ENCODE peak calls at places on chromosome 12, in seven cellular contexts. One of them, this sample, is unnamed. For H3K36me3, the result is how much of the 10 kb centered on the place peaks cover.

GRCh38 chr12:1670244-1670814 is 20.5 kb upstream of the ADIPOR2 start:
- DNase-seq in heart left ventricle: no peak
- DNase-seq in HCT116: no peak
- DNase-seq in adrenal gland: no peak
- DNase-seq in uterus: no peak
- DNase-seq in IMR-90: no peak
- DNase-seq in body of pancreas: no peak
- DNase-seq in this sample: no peak

GRCh38 chr12:102948941-102949352 is 8.5 kb upstream of the ASCL1 start:
- DNase-seq in adrenal gland: peak
- DNase-seq in uterus: no peak
- DNase-seq in IMR-90: peak
- DNase-seq in HCT116: peak
- DNase-seq in body of pancreas: peak
- DNase-seq in heart left ventricle: peak
- DNase-seq in this sample: no peak

GRCh38 chr12:115400011-115400410 is 716.0 kb upstream of the TBX3 start:
- DNase-seq in IMR-90: no peak
- DNase-seq in body of pancreas: no peak
- DNase-seq in uterus: no peak
- DNase-seq in HCT116: no peak
- DNase-seq in heart left ventricle: no peak
- DNase-seq in adrenal gland: no peak
- DNase-seq in this sample: no peak

GRCh38 chr12:60501124-60501729 is 905.4 kb downstream of the SLC16A7 start:
- DNase-seq in uterus: no peak
- DNase-seq in IMR-90: no peak
- DNase-seq in adrenal gland: no peak
- DNase-seq in body of pancreas: no peak
- DNase-seq in HCT116: no peak
- DNase-seq in heart left ventricle: no peak
- DNase-seq in this sample: no peak

GRCh38 chr12:10268037-10268436 is 39.6 kb upstream of the KLRD1 start:
- DNase-seq in body of pancreas: no peak
- DNase-seq in IMR-90: no peak
- DNase-seq in heart left ventricle: no peak
- DNase-seq in HCT116: no peak
- DNase-seq in uterus: no peak
- DNase-seq in adrenal gland: no peak
- DNase-seq in this sample: no peak

GRCh38 chr12:2212971-2213869 is 160.4 kb downstream of the CACNA1C start:
- DNase-seq in body of pancreas: no peak
- DNase-seq in uterus: peak
- DNase-seq in IMR-90: no peak
- DNase-seq in heart left ventricle: peak
- DNase-seq in HCT116: no peak
- DNase-seq in adrenal gland: no peak
- DNase-seq in this sample: no peak

GRCh38 chr12:130286741-130287140 is 50.9 kb upstream of the PIWIL1 start:
- DNase-seq in HCT116: no peak
- DNase-seq in IMR-90: no peak
- DNase-seq in uterus: no peak
- DNase-seq in adrenal gland: no peak
- DNase-seq in heart left ventricle: no peak
- DNase-seq in body of pancreas: no peak
- DNase-seq in this sample: no peak

GRCh38 chr12:1391722-1392121 is 202.7 kb downstream of the FBXL14 start:
- DNase-seq in HCT116: peak
- DNase-seq in adrenal gland: no peak
- DNase-seq in heart left ventricle: no peak
- DNase-seq in uterus: no peak
- DNase-seq in body of pancreas: no peak
- DNase-seq in IMR-90: no peak
- DNase-seq in this sample: no peak

GRCh38 chr12:113214938-113215400 is 6.3 kb upstream of the TPCN1 start:
- DNase-seq in HCT116: peak
- DNase-seq in heart left ventricle: peak
- DNase-seq in uterus: peak
- DNase-seq in adrenal gland: peak
- DNase-seq in body of pancreas: no peak
- DNase-seq in IMR-90: peak
- DNase-seq in this sample: no peak

GRCh38 chr12:50111693-50112455 is at the start of gene COX14:
- DNase-seq in adrenal gland: peak
- DNase-seq in heart left ventricle: peak
- DNase-seq in body of pancreas: peak
- DNase-seq in IMR-90: peak
- DNase-seq in HCT116: peak
- DNase-seq in uterus: peak
- DNase-seq in this sample: peak

GRCh38 chr12:3304436-3305135 is 186.4 kb upstream of the PRMT8 start:
- DNase-seq in uterus: no peak
- DNase-seq in adrenal gland: no peak
- DNase-seq in body of pancreas: no peak
- DNase-seq in HCT116: peak
- DNase-seq in IMR-90: peak
- DNase-seq in heart left ventricle: no peak
- DNase-seq in this sample: no peak

GRCh38 chr12:14716848-14717444 is 20.5 kb upstream of the GUCY2C start:
- DNase-seq in body of pancreas: peak
- DNase-seq in adrenal gland: peak
- DNase-seq in IMR-90: peak
- DNase-seq in uterus: no peak
- DNase-seq in HCT116: peak
- DNase-seq in heart left ventricle: no peak
- DNase-seq in this sample: no peak

GRCh38 chr12:70796989-70797388 is 123.5 kb downstream of the PTPRR start:
- DNase-seq in heart left ventricle: no peak
- DNase-seq in adrenal gland: no peak
- DNase-seq in uterus: no peak
- DNase-seq in HCT116: no peak
- DNase-seq in IMR-90: no peak
- DNase-seq in body of pancreas: no peak
- DNase-seq in this sample: no peak

GRCh38 chr12:63876980-63877379 is 32.5 kb downstream of the SRGAP1 start:
- DNase-seq in IMR-90: no peak
- DNase-seq in HCT116: no peak
- DNase-seq in uterus: no peak
- DNase-seq in body of pancreas: no peak
- DNase-seq in adrenal gland: no peak
- DNase-seq in heart left ventricle: no peak
- DNase-seq in this sample: no peak

GRCh38 chr12:127035011-127035879 is 1231.7 kb upstream of the TMEM132C start:
- DNase-seq in adrenal gland: no peak
- DNase-seq in HCT116: no peak
- DNase-seq in IMR-90: no peak
- DNase-seq in heart left ventricle: no peak
- DNase-seq in body of pancreas: no peak
- DNase-seq in uterus: no peak
- DNase-seq in this sample: no peak

GRCh38 chr12:106387847-106388246 is 30.3 kb downstream of the POLR3B start:
- DNase-seq in body of pancreas: no peak
- DNase-seq in adrenal gland: no peak
- DNase-seq in heart left ventricle: no peak
- DNase-seq in uterus: no peak
- DNase-seq in IMR-90: no peak
- DNase-seq in HCT116: no peak
- DNase-seq in this sample: no peak

GRCh38 chr12:27279836-27280235 is 35.8 kb downstream of the STK38L start:
- DNase-seq in adrenal gland: no peak
- DNase-seq in uterus: no peak
- DNase-seq in HCT116: no peak
- DNase-seq in IMR-90: no peak
- DNase-seq in heart left ventricle: no peak
- DNase-seq in body of pancreas: no peak
- DNase-seq in this sample: no peak

GRCh38 chr12:6224550-6224949 is 24.4 kb downstream of the CD9 start:
- DNase-seq in adrenal gland: peak
- DNase-seq in HCT116: no peak
- DNase-seq in uterus: peak
- DNase-seq in heart left ventricle: no peak
- DNase-seq in body of pancreas: no peak
- DNase-seq in IMR-90: no peak
- DNase-seq in this sample: no peak

GRCh38 chr12:52356762-52357580 is 10.3 kb downstream of the KRT85 start:
- DNase-seq in heart left ventricle: no peak
- DNase-seq in HCT116: no peak
- DNase-seq in IMR-90: no peak
- DNase-seq in uterus: no peak
- DNase-seq in adrenal gland: no peak
- DNase-seq in body of pancreas: no peak
- DNase-seq in this sample: peak

GRCh38 chr12:32532415-32532814 is 133.1 kb downstream of the FGD4 start:
- DNase-seq in HCT116: no peak
- DNase-seq in body of pancreas: no peak
- DNase-seq in uterus: no peak
- DNase-seq in IMR-90: no peak
- DNase-seq in heart left ventricle: no peak
- DNase-seq in adrenal gland: no peak
- DNase-seq in this sample: no peak

GRCh38 chr12:124550123-124551089 is 17.0 kb downstream of the NCOR2 start:
- DNase-seq in uterus: no peak
- DNase-seq in IMR-90: no peak
- DNase-seq in heart left ventricle: no peak
- DNase-seq in adrenal gland: no peak
- DNase-seq in body of pancreas: no peak
- DNase-seq in HCT116: no peak
- DNase-seq in this sample: peak

GRCh38 chr12:92029136-92029535 is 116.5 kb downstream of the BTG1 start:
- DNase-seq in body of pancreas: no peak
- DNase-seq in IMR-90: no peak
- DNase-seq in uterus: no peak
- DNase-seq in heart left ventricle: no peak
- DNase-seq in HCT116: no peak
- DNase-seq in adrenal gland: no peak
- DNase-seq in this sample: no peak

GRCh38 chr12:54193437-54193836 is 4.7 kb upstream of the SMUG1 start:
- DNase-seq in HCT116: no peak
- DNase-seq in adrenal gland: no peak
- DNase-seq in uterus: no peak
- DNase-seq in IMR-90: no peak
- DNase-seq in body of pancreas: no peak
- DNase-seq in heart left ventricle: no peak
- DNase-seq in this sample: no peak

GRCh38 chr12:54197037-54197909 is 8.5 kb upstream of the SMUG1 start:
- DNase-seq in IMR-90: peak
- DNase-seq in uterus: no peak
- DNase-seq in HCT116: no peak
- DNase-seq in body of pancreas: no peak
- DNase-seq in heart left ventricle: no peak
- DNase-seq in adrenal gland: no peak
- DNase-seq in this sample: no peak

GRCh38 chr12:54196396-54196795 is 7.6 kb upstream of the SMUG1 start:
- DNase-seq in body of pancreas: no peak
- DNase-seq in IMR-90: no peak
- DNase-seq in adrenal gland: no peak
- DNase-seq in uterus: no peak
- DNase-seq in heart left ventricle: no peak
- DNase-seq in HCT116: no peak
- DNase-seq in this sample: no peak

GRCh38 chr12:54195080-54195479 is 6.3 kb upstream of the SMUG1 start:
- DNase-seq in HCT116: no peak
- DNase-seq in heart left ventricle: no peak
- DNase-seq in uterus: no peak
- DNase-seq in IMR-90: no peak
- DNase-seq in body of pancreas: no peak
- DNase-seq in adrenal gland: no peak
- DNase-seq in this sample: no peak

GRCh38 chr12:54195736-54196347 is 7.1 kb upstream of the SMUG1 start:
- DNase-seq in uterus: no peak
- DNase-seq in heart left ventricle: no peak
- DNase-seq in HCT116: no peak
- DNase-seq in body of pancreas: no peak
- DNase-seq in IMR-90: peak
- DNase-seq in adrenal gland: peak
- DNase-seq in this sample: peak
- H3K4me3 ChIP-seq in uterus: no peak
- H3K4me3 ChIP-seq in heart left ventricle: no peak
- H3K4me3 ChIP-seq in HCT116: no peak
- H3K4me3 ChIP-seq in body of pancreas: no peak
- H3K4me3 ChIP-seq in IMR-90: no peak
- H3K4me3 ChIP-seq in adrenal gland: no peak
- H3K4me3 ChIP-seq in this sample: no peak

GRCh38 chr12:53892760-53893159 is 45.9 kb upstream of the HOXC13 start:
- DNase-seq in adrenal gland: no peak
- DNase-seq in IMR-90: no peak
- DNase-seq in heart left ventricle: no peak
- DNase-seq in HCT116: no peak
- DNase-seq in body of pancreas: no peak
- DNase-seq in uterus: no peak
- DNase-seq in this sample: no peak

GRCh38 chr12:53886996-53887395 is 51.6 kb upstream of the HOXC13 start:
- DNase-seq in adrenal gland: no peak
- DNase-seq in HCT116: no peak
- DNase-seq in IMR-90: no peak
- DNase-seq in uterus: no peak
- DNase-seq in heart left ventricle: no peak
- DNase-seq in body of pancreas: no peak
- DNase-seq in this sample: no peak

GRCh38 chr12:53890081-53890480 is 48.5 kb upstream of the HOXC13 start:
- DNase-seq in heart left ventricle: no peak
- DNase-seq in uterus: no peak
- DNase-seq in body of pancreas: no peak
- DNase-seq in adrenal gland: no peak
- DNase-seq in IMR-90: no peak
- DNase-seq in HCT116: no peak
- DNase-seq in this sample: no peak

DNA sequence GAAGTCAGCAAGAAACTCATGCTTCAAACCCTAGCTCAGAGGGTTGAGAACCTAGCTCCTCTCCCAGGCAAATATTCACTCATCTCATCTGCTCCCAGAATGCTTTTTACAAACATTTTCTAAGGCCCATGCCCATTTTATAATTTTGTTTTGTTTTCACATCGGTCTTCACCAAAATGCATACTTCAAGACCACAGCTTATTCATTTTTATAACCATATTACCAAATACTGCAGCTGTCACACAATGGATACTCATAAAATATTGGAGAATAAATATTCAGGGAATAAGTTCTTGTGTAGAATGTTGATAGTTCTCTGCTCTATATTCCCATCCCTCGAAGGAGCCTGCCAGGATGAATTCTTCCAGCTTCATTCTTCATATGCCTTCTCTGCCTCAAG is 50.8 kb upstream of the HOXC13 start:
- DNase-seq in body of pancreas: no peak
- DNase-seq in HCT116: no peak
- DNase-seq in heart left ventricle: no peak
- DNase-seq in IMR-90: no peak
- DNase-seq in adrenal gland: no peak
- DNase-seq in uterus: no peak
- DNase-seq in this sample: no peak
- TF ChIP-seq POLR2A in body of pancreas: no peak
- TF ChIP-seq POLR2A in HCT116: no peak
- TF ChIP-seq POLR2A in heart left ventricle: no peak
- TF ChIP-seq POLR2A in IMR-90: no peak
- TF ChIP-seq POLR2A in adrenal gland: no peak
- TF ChIP-seq POLR2A in uterus: no peak
- TF ChIP-seq POLR2A in this sample: no peak

GRCh38 chr12:104290855-104291254 is 12.7 kb upstream of the EID3 start:
- DNase-seq in uterus: no peak
- DNase-seq in heart left ventricle: no peak
- DNase-seq in HCT116: no peak
- DNase-seq in adrenal gland: no peak
- DNase-seq in body of pancreas: no peak
- DNase-seq in IMR-90: no peak
- DNase-seq in this sample: no peak
- H3K36me3 ChIP-seq in uterus: under half
- H3K36me3 ChIP-seq in heart left ventricle: under half
- H3K36me3 ChIP-seq in HCT116: half or more
- H3K36me3 ChIP-seq in adrenal gland: under half
- H3K36me3 ChIP-seq in body of pancreas: under half
- H3K36me3 ChIP-seq in IMR-90: under half
- H3K36me3 ChIP-seq in this sample: under half

GRCh38 chr12:79935624-79936040 is 735 bp upstream of the PPP1R12A start:
- DNase-seq in HCT116: no peak
- DNase-seq in uterus: no peak
- DNase-seq in adrenal gland: no peak
- DNase-seq in body of pancreas: no peak
- DNase-seq in heart left ventricle: no peak
- DNase-seq in IMR-90: peak
- DNase-seq in this sample: no peak
- H3K4me3 ChIP-seq in HCT116: peak
- H3K4me3 ChIP-seq in uterus: peak
- H3K4me3 ChIP-seq in adrenal gland: peak
- H3K4me3 ChIP-seq in body of pancreas: peak
- H3K4me3 ChIP-seq in heart left ventricle: peak
- H3K4me3 ChIP-seq in IMR-90: peak
- H3K4me3 ChIP-seq in this sample: peak